ENCODE peak calls at places on chromosomes 16 and 17, in five cellular contexts. L is posterior cingulate gyrus, N is upper lobe of left lung, A is Ammon's horn, S is A673. H is an unnamed sample.
A peak's percentile ranks its signal among the peaks of the same experiment; 100 is the strongest.

GRCh38 chr17:979539-980405 is at the start of gene NXN:
- DNase-seq in S (peak; percentile 74), N (peak; percentile 92), A (peak; percentile 93), L (peak; percentile 95), H (peak; percentile 92)

GRCh38 chr16:79430129-79430789 is 170.3 kb downstream of the MAF start:
- DNase-seq in N (no peak), L (no peak), S (no peak), A (no peak), H (no peak)

GRCh38 chr17:9402590-9403199 is 172.9 kb downstream of the STX8 start:
- DNase-seq in A (no peak), L (no peak), N (no peak), S (peak; percentile 71), H (peak; percentile 63)

GRCh38 chr17:60579090-60579489 is 20.9 kb upstream of the PPM1D start:
- DNase-seq in N (no peak), L (no peak), S (no peak), A (no peak), H (no peak)

GRCh38 chr16:2246301-2246885 is 5.0 kb downstream of the ECI1 start:
- DNase-seq in N (no peak), L (no peak), S (no peak), A (no peak), H (no peak)

GRCh38 chr17:51799981-51800380 is 358.5 kb downstream of the CA10 start:
- DNase-seq in S (no peak), N (no peak), L (no peak), A (no peak), H (no peak)

GRCh38 chr17:59353106-59353854 is 21.8 kb downstream of the YPEL2 start:
- DNase-seq in L (no peak), A (no peak), S (no peak), N (peak; percentile 31), H (no peak)

GRCh38 chr16:23408242-23409201 is 44.5 kb downstream of the COG7 start:
- DNase-seq in N (no peak), A (peak; percentile 80), L (peak; percentile 20), S (peak; percentile 38), H (peak; percentile 47)

GRCh38 chr16:13223666-13224065 is 322.3 kb downstream of the SHISA9 start:
- DNase-seq in L (no peak), N (no peak), A (no peak), S (no peak), H (no peak)

GRCh38 chr17:73397278-73397826 is 85.6 kb upstream of the CDC42EP4 start:
- DNase-seq in L (no peak), S (no peak), N (no peak), A (no peak), H (no peak)

GRCh38 chr16:86924537-86924936 is 346.2 kb downstream of the FOXL1 start:
- DNase-seq in N (no peak), S (no peak), A (no peak), L (no peak), H (no peak)

H was measured in iPS-NIHi11.